ENCODE peak calls at places on chromosome 5, in six cellular contexts. One of them, this sample, is unnamed.

GRCh38 chr5:96142786-96143434 is 181.3 kb upstream of the ELL2 start:
- DNase-seq in Right ventricle myocardium inferior: no peak
- DNase-seq in NCI-H446: no peak
- DNase-seq in lower leg skin: peak; percentile 33
- DNase-seq in Caki2: no peak
- DNase-seq in posterior cingulate gyrus: no peak
- DNase-seq in this sample: no peak

GRCh38 chr5:35857004-35857345 is 284 bp downstream of the IL7R start:
- DNase-seq in Right ventricle myocardium inferior: no peak
- DNase-seq in NCI-H446: no peak
- DNase-seq in lower leg skin: no peak
- DNase-seq in Caki2: no peak
- DNase-seq in posterior cingulate gyrus: no peak
- DNase-seq in this sample: no peak

GRCh38 chr5:127063236-127063913 is 9.9 kb downstream of the C5orf63 start:
- DNase-seq in Right ventricle myocardium inferior: no peak
- DNase-seq in NCI-H446: no peak
- DNase-seq in lower leg skin: no peak
- DNase-seq in Caki2: no peak
- DNase-seq in posterior cingulate gyrus: no peak
- DNase-seq in this sample: no peak

GRCh38 chr5:177462021-177462670 is 11.3 kb downstream of the DBN1 start:
- DNase-seq in Right ventricle myocardium inferior: no peak
- DNase-seq in NCI-H446: no peak
- DNase-seq in lower leg skin: no peak
- DNase-seq in Caki2: no peak
- DNase-seq in posterior cingulate gyrus: no peak
- DNase-seq in this sample: peak; percentile 54

GRCh38 chr5:142106061-142106460 is 2.5 kb upstream of the NDFIP1 start:
- DNase-seq in Right ventricle myocardium inferior: no peak
- DNase-seq in NCI-H446: no peak
- DNase-seq in lower leg skin: peak; percentile 75
- DNase-seq in Caki2: no peak
- DNase-seq in posterior cingulate gyrus: no peak
- DNase-seq in this sample: no peak

GRCh38 chr5:94526708-94527107 is 91.7 kb downstream of the KIAA0825 start:
- DNase-seq in Right ventricle myocardium inferior: no peak
- DNase-seq in NCI-H446: no peak
- DNase-seq in lower leg skin: no peak
- DNase-seq in Caki2: no peak
- DNase-seq in posterior cingulate gyrus: no peak
- DNase-seq in this sample: no peak

GRCh38 chr5:13188393-13188792 is 756.1 kb downstream of the DNAH5 start:
- DNase-seq in Right ventricle myocardium inferior: no peak
- DNase-seq in NCI-H446: peak; percentile 42
- DNase-seq in lower leg skin: no peak
- DNase-seq in Caki2: no peak
- DNase-seq in posterior cingulate gyrus: no peak
- DNase-seq in this sample: no peak

GRCh38 chr5:31485376-31486207 is 46.3 kb downstream of the DROSHA start:
- DNase-seq in Right ventricle myocardium inferior: no peak
- DNase-seq in NCI-H446: no peak
- DNase-seq in lower leg skin: no peak
- DNase-seq in Caki2: no peak
- DNase-seq in posterior cingulate gyrus: no peak
- DNase-seq in this sample: no peak

GRCh38 chr5:169182797-169183196 is 118.1 kb downstream of the SLIT3 start:
- DNase-seq in Right ventricle myocardium inferior: no peak
- DNase-seq in NCI-H446: no peak
- DNase-seq in lower leg skin: no peak
- DNase-seq in Caki2: no peak
- DNase-seq in posterior cingulate gyrus: no peak
- DNase-seq in this sample: no peak

GRCh38 chr5:138905541-138905940 is 30.4 kb upstream of the LRRTM2 start:
- DNase-seq in Right ventricle myocardium inferior: no peak
- DNase-seq in NCI-H446: no peak
- DNase-seq in lower leg skin: no peak
- DNase-seq in Caki2: peak; percentile 23
- DNase-seq in posterior cingulate gyrus: no peak
- DNase-seq in this sample: no peak

GRCh38 chr5:7868427-7868772 is 431 bp downstream of the FASTKD3 start:
- DNase-seq in Right ventricle myocardium inferior: no peak
- DNase-seq in NCI-H446: no peak
- DNase-seq in lower leg skin: no peak
- DNase-seq in Caki2: no peak
- DNase-seq in posterior cingulate gyrus: no peak
- DNase-seq in this sample: no peak

GRCh38 chr5:135460246-135461033 is 8.3 kb upstream of the TIFAB start:
- DNase-seq in Right ventricle myocardium inferior: peak; percentile 35
- DNase-seq in NCI-H446: no peak
- DNase-seq in lower leg skin: no peak
- DNase-seq in Caki2: no peak
- DNase-seq in posterior cingulate gyrus: peak; percentile 69
- DNase-seq in this sample: no peak

GRCh38 chr5:82396871-82397514 is 118.8 kb upstream of the RPS23 start:
- DNase-seq in Right ventricle myocardium inferior: peak; percentile 84
- DNase-seq in NCI-H446: no peak
- DNase-seq in lower leg skin: peak; percentile 64
- DNase-seq in Caki2: peak; percentile 84
- DNase-seq in posterior cingulate gyrus: no peak
- DNase-seq in this sample: no peak